ENCODE peak calls at places on chromosomes 2 and 18, in five cellular contexts. T is T-helper 1 cell; F is hepatic stellate cell; W is activated T-cell treated with anti-CD3 and anti-CD28 coated beads, Interleukin-2, amount 50 U/mL, for 1 hour; Z is ecto neural progenitor cell. H is an unnamed sample.

GRCh38 chr2:163259489-163259888 is 420.9 kb upstream of the KCNH7 start:
- DNase-seq in T (no peak), F (no peak), W (no peak), Z (no peak), H (no peak)

GRCh38 chr2:196130039-196130825 is 41.1 kb downstream of the STK17B start:
- DNase-seq in T (no peak), F (no peak), W (no peak), Z (no peak), H (no peak)

GRCh38 chr2:145230546-145230945 is 710.6 kb upstream of the ZEB2 start:
- DNase-seq in T (no peak), F (peak; percentile 29), W (no peak), Z (no peak), H (no peak)

GRCh38 chr2:43026451-43027102 is 199.8 kb downstream of the ZFP36L2 start:
- DNase-seq in T (no peak), F (no peak), W (no peak), Z (no peak), H (no peak)

GRCh38 chr18:48695671-48696070 is 156.8 kb downstream of the CTIF start:
- DNase-seq in T (no peak), F (no peak), W (no peak), Z (no peak), H (no peak)

GRCh38 chr2:147468963-147469362 is 375.9 kb upstream of the ACVR2A start:
- DNase-seq in T (no peak), F (no peak), W (no peak), Z (no peak), H (no peak)

GRCh38 chr2:58195668-58196067 is 45.5 kb downstream of the FANCL start:
- DNase-seq in T (no peak), F (no peak), W (no peak), Z (no peak), H (no peak)

GRCh38 chr2:75174519-75174918 is 24.8 kb downstream of the TACR1 start:
- DNase-seq in T (no peak), F (no peak), W (no peak), Z (no peak), H (no peak)

GRCh38 chr2:149715005-149715592 is 127.5 kb upstream of the MMADHC start:
- DNase-seq in T (no peak), F (peak; percentile 18), W (no peak), Z (peak; percentile 47), H (no peak)

GRCh38 chr2:25664531-25665307 is 8.7 kb downstream of the DTNB start:
- DNase-seq in T (peak; percentile 28), F (peak; percentile 64), W (no peak), Z (peak; percentile 68), H (peak; percentile 24)

GRCh38 chr2:19122220-19122619 is 236.2 kb downstream of the OSR1 start:
- DNase-seq in T (no peak), F (no peak), W (no peak), Z (no peak), H (no peak)

GRCh38 chr2:5664197-5664728 is 27.9 kb upstream of the SOX11 start:
- DNase-seq in T (no peak), F (no peak), W (no peak), Z (no peak), H (no peak)

GRCh38 chr2:113158884-113159553 is 14.8 kb upstream of the PSD4 start:
- DNase-seq in T (no peak), F (no peak), W (no peak), Z (peak; percentile 40), H (no peak)

GRCh38 chr2:6372317-6372903 is 493.3 kb downstream of the CMPK2 start:
- DNase-seq in T (no peak), F (no peak), W (no peak), Z (no peak), H (peak; percentile 70)

GRCh38 chr2:137929504-137929886 is 34.8 kb upstream of the HNMT start:
- DNase-seq in T (no peak), F (no peak), W (no peak), Z (no peak), H (no peak)

GRCh38 chr18:3594760-3595241 is 144.8 kb downstream of the TGIF1 start:
- DNase-seq in T (peak; percentile 41), F (no peak), W (peak; percentile 43), Z (peak; percentile 63), H (no peak)

GRCh38 chr2:109143214-109144187 is 14.5 kb downstream of the SH3RF3 start:
- DNase-seq in T (peak; percentile 82), F (no peak), W (peak; percentile 45), Z (no peak), H (no peak)

GRCh38 chr2:106053116-106053515 is 141.0 kb downstream of the UXS1 start:
- DNase-seq in T (peak; percentile 18), F (peak; percentile 28), W (no peak), Z (no peak), H (no peak)

GRCh38 chr2:128626758-128627515 is 308.3 kb upstream of the HS6ST1 start:
- DNase-seq in T (no peak), F (no peak), W (no peak), Z (no peak), H (no peak)

GRCh38 chr2:20562540-20563225 is 88.2 kb downstream of the HS1BP3 start:
- DNase-seq in T (no peak), F (no peak), W (no peak), Z (peak; percentile 73), H (no peak)

GRCh38 chr2:175203621-175204496 is 22.3 kb upstream of the ATP5MC3 start:
- DNase-seq in T (peak; percentile 22), F (peak; percentile 12), W (peak; percentile 42), Z (peak; percentile 69), H (no peak)

GRCh38 chr2:60528366-60528765 is 25.1 kb downstream of the BCL11A start:
- DNase-seq in T (no peak), F (no peak), W (no peak), Z (no peak), H (no peak)

GRCh38 chr18:10057808-10058791 is 144.3 kb downstream of the VAPA start:
- DNase-seq in T (no peak), F (peak; percentile 58), W (no peak), Z (no peak), H (peak; percentile 28)

GRCh38 chr2:30300456-30301221 is 69.3 kb downstream of the LBH start:
- DNase-seq in T (no peak), F (peak; percentile 84), W (no peak), Z (no peak), H (no peak)

GRCh38 chr2:231666171-231667095 is 41.9 kb upstream of the PTMA start:
- DNase-seq in T (no peak), F (peak; percentile 97), W (no peak), Z (peak; percentile 92), H (peak; percentile 71)

H was measured in amniotic stem cell.